ENCODE peak calls at places on chromosomes 6 and 20, in seven cellular contexts. I, L, R, C, Z, X and W are unnamed samples.
A peak's percentile ranks its signal among the peaks of the same experiment; 100 is the strongest.

GRCh38 chr6:119240257-119241123 is 109.1 kb downstream of the MAN1A1 start:
- DNase-seq in I (no peak), L (no peak), R (no peak), C (no peak), Z (no peak), X (no peak), W (no peak)

GRCh38 chr6:1695546-1696494 is 86.1 kb downstream of the FOXC1 start:
- DNase-seq in I (no peak), L (no peak), R (no peak), C (no peak), Z (no peak), X (no peak), W (no peak)

GRCh38 chr6:111681856-111682255 is 76.2 kb upstream of the TRAF3IP2 start:
- DNase-seq in I (no peak), L (no peak), R (no peak), C (no peak), Z (no peak), X (no peak), W (no peak)

GRCh38 chr6:162613310-162613709 is 114.3 kb downstream of the PRKN start:
- DNase-seq in I (no peak), L (no peak), R (no peak), C (no peak), Z (no peak), X (no peak), W (no peak)

GRCh38 chr20:43786885-43787284 is 60.1 kb upstream of the GTSF1L start:
- DNase-seq in I (no peak), L (no peak), R (no peak), C (no peak), Z (no peak), X (no peak), W (no peak)

GRCh38 chr6:112622036-112622435 is 274.9 kb downstream of the RFPL4B start:
- DNase-seq in I (no peak), L (no peak), R (no peak), C (no peak), Z (no peak), X (no peak), W (no peak)

GRCh38 chr6:149289966-149290365 is 27.5 kb upstream of the TAB2 start:
- DNase-seq in I (no peak), L (no peak), R (no peak), C (no peak), Z (no peak), X (no peak), W (no peak)

GRCh38 chr20:3842332-3842930 is 4.2 kb upstream of the MAVS start:
- DNase-seq in I (no peak), L (no peak), R (no peak), C (peak; percentile 76), Z (no peak), X (no peak), W (no peak)

GRCh38 chr6:125750692-125751333 is 1.4 kb downstream of the HEY2 start:
- DNase-seq in I (no peak), L (no peak), R (no peak), C (no peak), Z (no peak), X (no peak), W (no peak)

GRCh38 chr20:52936368-52936986 is 35.7 kb upstream of the TSHZ2 start:
- DNase-seq in I (no peak), L (no peak), R (no peak), C (no peak), Z (no peak), X (no peak), W (no peak)

GRCh38 chr20:37353285-37353849 is 7.4 kb downstream of the SRC start:
- DNase-seq in I (no peak), L (no peak), R (no peak), C (no peak), Z (no peak), X (no peak), W (no peak)

GRCh38 chr6:125659887-125660286 is 89.5 kb upstream of the HEY2 start:
- DNase-seq in I (no peak), L (no peak), R (no peak), C (no peak), Z (no peak), X (no peak), W (no peak)

GRCh38 chr6:118665011-118665410 is 13.6 kb upstream of the CEP85L start:
- DNase-seq in I (no peak), L (no peak), R (no peak), C (no peak), Z (no peak), X (no peak), W (no peak)

GRCh38 chr20:34316191-34316814 is 13.1 kb upstream of the AHCY start:
- DNase-seq in I (peak; percentile 24), L (no peak), R (no peak), C (no peak), Z (no peak), X (no peak), W (no peak)

GRCh38 chr6:81575446-81575845 is 177.0 kb downstream of the TENT5A start:
- DNase-seq in I (no peak), L (no peak), R (no peak), C (no peak), Z (no peak), X (no peak), W (no peak)

GRCh38 chr6:31620586-31621319 is at the start of gene PRRC2A:
- DNase-seq in I (no peak), L (no peak), R (peak; percentile 81), C (no peak), Z (peak; percentile 83), X (no peak), W (peak; percentile 92)

GRCh38 chr20:48797850-48798747 is 29.7 kb downstream of the PREX1 start:
- DNase-seq in I (no peak), L (no peak), R (no peak), C (peak; percentile 28), Z (no peak), X (no peak), W (no peak)

GRCh38 chr6:30966154-30966553 is 17.4 kb upstream of the MUC21 start:
- DNase-seq in I (no peak), L (no peak), R (no peak), C (no peak), Z (no peak), X (no peak), W (no peak)

GRCh38 chr6:3750324-3751018 is 1.0 kb downstream of the PXDC1 start:
- DNase-seq in I (peak; percentile 91), L (no peak), R (peak; percentile 90), C (peak; percentile 84), Z (peak; percentile 87), X (peak; percentile 89), W (no peak)

GRCh38 chr20:24610341-24611115 is 141.1 kb downstream of the SYNDIG1 start:
- DNase-seq in I (no peak), L (no peak), R (no peak), C (no peak), Z (no peak), X (no peak), W (no peak)

GRCh38 chr6:116533233-116533957 is 12.1 kb downstream of the TRAPPC3L start:
- DNase-seq in I (no peak), L (no peak), R (no peak), C (no peak), Z (no peak), X (no peak), W (no peak)

GRCh38 chr6:44096615-44097014 is 30.6 kb downstream of the MRPL14 start:
- DNase-seq in I (peak; percentile 80), L (no peak), R (peak; percentile 76), C (peak; percentile 82), Z (peak; percentile 71), X (peak; percentile 74), W (peak; percentile 71)

DNA sequence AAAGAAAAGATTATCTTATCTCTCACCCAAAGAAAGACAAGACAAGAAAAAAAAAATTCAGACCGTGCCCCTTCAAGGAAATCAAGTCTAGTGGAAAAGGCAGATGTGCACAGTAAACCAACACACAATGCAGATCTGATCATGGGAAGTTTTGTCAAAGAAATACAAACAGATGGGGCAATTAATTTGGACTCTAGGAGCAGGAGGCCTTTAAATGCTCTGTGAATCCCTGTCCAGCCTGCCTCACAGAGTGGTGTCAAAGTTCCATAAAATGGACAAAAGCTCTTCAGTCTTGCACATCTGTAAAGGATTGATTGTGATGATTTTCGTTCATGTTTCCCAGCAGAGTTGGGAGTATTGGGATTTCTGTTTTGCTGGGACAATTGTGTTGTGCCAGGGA is 53.1 kb upstream of the TGM3 start:
- DNase-seq in I (no peak), L (no peak), R (no peak), C (no peak), Z (no peak), X (no peak), W (no peak)
- TF ChIP-seq CTCF in I (no peak), L (no peak), R (no peak), C (no peak), Z (no peak), X (no peak), W (no peak)

GRCh38 chr6:169939554-169940164 is 188.2 kb downstream of the ERMARD start:
- DNase-seq in I (no peak), L (no peak), R (no peak), C (no peak), Z (no peak), X (no peak), W (no peak)
- H3K9me3 ChIP-seq in I (peaks cover 5% of the 10 kb centered on the region), L (no peaks in the 10 kb centered on the region), R (peaks cover 10% of the 10 kb centered on the region), C (no peaks in the 10 kb centered on the region), Z (peaks cover 5% of the 10 kb centered on the region), X (peaks cover 4% of the 10 kb centered on the region), W (peaks cover 8% of the 10 kb centered on the region)

DNA sequence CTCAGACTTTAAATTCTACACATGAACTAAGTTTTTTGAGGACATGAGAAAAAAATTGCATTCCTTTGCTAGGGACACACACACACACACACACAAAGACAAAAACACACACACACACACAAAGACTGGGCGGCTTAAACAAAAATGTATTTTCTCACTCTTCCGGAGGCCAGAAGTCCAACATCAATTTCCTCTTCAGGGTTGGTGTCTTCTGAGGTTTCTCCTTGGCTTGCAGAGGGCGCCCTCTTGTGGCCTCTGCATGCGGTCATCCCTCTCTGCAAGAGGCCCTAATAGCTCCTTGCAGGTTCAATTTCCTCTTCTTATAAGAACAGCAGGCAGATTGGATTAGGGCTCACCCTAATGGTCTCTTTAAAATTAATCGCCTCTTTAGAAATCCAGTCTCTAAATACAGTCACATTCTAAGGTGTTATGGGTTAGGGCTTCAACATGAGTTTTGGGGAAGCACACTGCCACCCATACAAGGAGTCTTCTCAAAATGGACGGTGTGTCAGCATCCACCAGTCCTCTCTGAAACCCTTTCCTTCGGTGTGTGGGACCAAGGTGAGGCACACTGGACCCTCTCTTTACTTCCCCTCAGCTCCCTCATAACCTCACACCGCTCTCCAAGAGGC is 61.4 kb downstream of the GPR6 start:
- DNase-seq in I (peak; percentile 88), L (peak; percentile 87), R (peak; percentile 82), C (peak; percentile 87), Z (peak; percentile 80), X (peak; percentile 82), W (peak; percentile 81)
- H3K27ac ChIP-seq in I (peak overlapping the region; percentile 57), L (peak overlapping the region; percentile 1), R (no peak overlapping the region), C (peak overlapping the region; percentile 77), Z (peak overlapping the region; percentile 66), X (no peak overlapping the region), W (peak overlapping the region; percentile 44)

GRCh38 chr20:12816009-12816408 is 192.8 kb upstream of the SPTLC3 start:
- DNase-seq in I (no peak), L (no peak), R (no peak), C (no peak), Z (no peak), X (no peak), W (no peak)

GRCh38 chr20:12821249-12821648 is 187.5 kb upstream of the SPTLC3 start:
- DNase-seq in I (no peak), L (no peak), R (no peak), C (no peak), Z (no peak), X (no peak), W (no peak)

DNA sequence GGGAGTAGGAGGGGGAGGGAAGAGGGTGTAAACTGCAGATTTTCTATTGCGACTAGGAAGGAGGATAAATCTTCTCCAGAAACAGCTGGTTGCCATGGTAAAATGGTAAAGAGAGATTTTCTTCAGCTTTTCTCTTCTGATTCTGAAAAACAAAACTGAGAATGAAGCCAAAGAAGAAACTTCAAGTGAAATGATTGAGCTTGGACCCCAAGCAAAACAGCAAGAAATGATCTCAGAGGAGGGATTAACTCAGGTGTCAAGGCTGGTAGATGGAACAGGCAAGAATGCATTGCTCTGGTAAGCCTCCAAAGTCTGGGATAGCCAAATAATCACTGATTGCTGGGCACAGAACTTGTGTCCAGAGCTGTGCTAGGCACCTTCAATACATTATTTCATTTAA is 193.4 kb upstream of the SPTLC3 start:
- DNase-seq in I (no peak), L (no peak), R (no peak), C (no peak), Z (no peak), X (no peak), W (no peak)
- TF ChIP-seq CTCF in I (no peak), L (no peak), R (no peak), C (no peak), Z (no peak), X (no peak), W (no peak)